ENCODE peak calls at places on chromosomes 5 and 9, in four cellular contexts. U, I, A and L are unnamed samples.

GRCh38 chr5:115352571-115352970 is 56.1 kb upstream of the CCDC112 start:
- DNase-seq in A (no peak), U (no peak), I (no peak), L (no peak)

GRCh38 chr9:27539479-27540441 is 10.1 kb upstream of the MOB3B start:
- DNase-seq in U (peak), A (peak), I (no peak), L (no peak)

GRCh38 chr9:118962426-118962825 is 406.8 kb downstream of the BRINP1 start:
- DNase-seq in U (no peak), A (no peak), I (no peak), L (no peak)

GRCh38 chr5:172772112-172772906 is 1.3 kb upstream of the DUSP1 start:
- DNase-seq in I (peak), U (peak), A (peak), L (peak)

GRCh38 chr9:134545213-134546211 is 96.1 kb upstream of the COL5A1 start:
- DNase-seq in I (no peak), U (peak), A (no peak), L (no peak)

GRCh38 chr9:31100311-31100710 is 1284.1 kb upstream of the ACO1 start:
- DNase-seq in A (no peak), U (no peak), I (no peak), L (no peak)

GRCh38 chr9:93151097-93151784 is 17.2 kb upstream of the NINJ1 start:
- DNase-seq in A (no peak), U (no peak), I (no peak), L (no peak)

GRCh38 chr9:742104-742503 is 99.4 kb upstream of the DMRT1 start:
- DNase-seq in U (no peak), A (no peak), I (no peak), L (no peak)

GRCh38 chr9:76876098-76876497 is 29.8 kb downstream of the PRUNE2 start:
- DNase-seq in A (no peak), I (no peak), U (peak), L (no peak)

GRCh38 chr5:103041071-103041676 is 78.8 kb downstream of the GIN1 start:
- DNase-seq in U (peak), I (no peak), A (no peak), L (no peak)

GRCh38 chr9:38215465-38215864 is 146.4 kb upstream of the SHB start:
- DNase-seq in U (no peak), I (no peak), A (peak), L (no peak)

GRCh38 chr5:96548941-96549340 is 113.2 kb upstream of the CAST start:
- DNase-seq in I (no peak), U (peak), A (no peak), L (no peak)

GRCh38 chr5:132751444-132751843 is 4.2 kb downstream of the CCNI2 start:
- DNase-seq in A (no peak), U (peak), I (peak), L (no peak)

GRCh38 chr5:7849531-7850240 is 1.2 kb downstream of the CFAP90 start:
- DNase-seq in A (no peak), I (no peak), U (no peak), L (no peak)

GRCh38 chr5:175672976-175673648 is 15.2 kb downstream of the HRH2 start:
- DNase-seq in I (no peak), U (no peak), A (no peak), L (no peak)

GRCh38 chr9:109471994-109472393 is 26.1 kb downstream of the PTPN3 start:
- DNase-seq in U (no peak), A (no peak), I (no peak), L (no peak)

GRCh38 chr9:104633976-104634520 is 16.0 kb upstream of the OR13C9 start:
- DNase-seq in U (no peak), A (no peak), I (no peak), L (no peak)

GRCh38 chr9:93826209-93826608 is 128.9 kb downstream of the BARX1 start:
- DNase-seq in A (no peak), U (no peak), I (no peak), L (no peak)

GRCh38 chr5:75007537-75007847 is 44.9 kb downstream of the GCNT4 start:
- DNase-seq in U (peak), I (no peak), A (no peak), L (no peak)

GRCh38 chr5:149664666-149665415 is 65.3 kb upstream of the PPARGC1B start:
- DNase-seq in A (no peak), U (no peak), I (no peak), L (no peak)

GRCh38 chr5:74971947-74972460 is 80.4 kb downstream of the GCNT4 start:
- DNase-seq in I (no peak), U (no peak), A (no peak), L (no peak)

GRCh38 chr9:125524522-125524921 is 182.5 kb downstream of the MAPKAP1 start:
- DNase-seq in A (no peak), U (no peak), I (no peak), L (no peak)

GRCh38 chr5:89444073-89444472 is 561.1 kb upstream of the MEF2C start:
- DNase-seq in I (no peak), U (no peak), A (no peak), L (no peak)

GRCh38 chr9:101832464-101832863 is 94.0 kb upstream of the GRIN3A start:
- DNase-seq in U (no peak), I (no peak), A (no peak), L (no peak)

GRCh38 chr9:113620377-113621161 is 157.0 kb downstream of the RGS3 start:
- DNase-seq in I (peak), U (peak), A (peak), L (peak)

GRCh38 chr9:121353246-121353975 is 16.6 kb downstream of the STOM start:
- DNase-seq in U (no peak), I (no peak), A (no peak), L (no peak)

GRCh38 chr9:88657893-88658292 is 122.9 kb downstream of the NXNL2 start:
- DNase-seq in U (peak), A (no peak), I (no peak), L (no peak)

GRCh38 chr9:110742741-110743371 is 74.3 kb downstream of the MUSK start:
- DNase-seq in U (peak), I (no peak), A (no peak), L (no peak)

GRCh38 chr5:174609116-174609515 is 115.3 kb upstream of the MSX2 start:
- DNase-seq in U (no peak), I (no peak), A (no peak), L (no peak)

GRCh38 chr9:93009337-93010015 is 49.0 kb upstream of the SUSD3 start:
- DNase-seq in U (no peak), A (no peak), I (no peak), L (no peak)

GRCh38 chr5:147668385-147668784 is 114.1 kb downstream of the JAKMIP2 start:
- DNase-seq in A (no peak), I (no peak), U (no peak), L (no peak)

GRCh38 chr9:34454571-34455065 is 3.8 kb downstream of the FAM219A start:
- DNase-seq in U (peak), A (no peak), I (no peak), L (no peak)

GRCh38 chr5:31853398-31854135 is 214.6 kb downstream of the PDZD2 start:
- DNase-seq in U (no peak), A (no peak), I (no peak), L (no peak)

GRCh38 chr5:127313847-127314473 is 23.4 kb downstream of the MEGF10 start:
- DNase-seq in I (peak), U (peak), A (no peak), L (peak)

GRCh38 chr9:12717907-12718306 is 24.7 kb downstream of the TYRP1 start:
- DNase-seq in A (no peak), I (no peak), U (no peak), L (no peak)

GRCh38 chr9:12718482-12719026 is 25.4 kb downstream of the TYRP1 start:
- DNase-seq in A (no peak), I (no peak), U (peak), L (no peak)

GRCh38 chr9:12715268-12715667 is 22.1 kb downstream of the TYRP1 start:
- DNase-seq in I (no peak), U (no peak), A (no peak), L (no peak)

GRCh38 chr9:12719431-12719830 is 26.2 kb downstream of the TYRP1 start:
- DNase-seq in I (no peak), A (no peak), U (peak), L (no peak)

DNA sequence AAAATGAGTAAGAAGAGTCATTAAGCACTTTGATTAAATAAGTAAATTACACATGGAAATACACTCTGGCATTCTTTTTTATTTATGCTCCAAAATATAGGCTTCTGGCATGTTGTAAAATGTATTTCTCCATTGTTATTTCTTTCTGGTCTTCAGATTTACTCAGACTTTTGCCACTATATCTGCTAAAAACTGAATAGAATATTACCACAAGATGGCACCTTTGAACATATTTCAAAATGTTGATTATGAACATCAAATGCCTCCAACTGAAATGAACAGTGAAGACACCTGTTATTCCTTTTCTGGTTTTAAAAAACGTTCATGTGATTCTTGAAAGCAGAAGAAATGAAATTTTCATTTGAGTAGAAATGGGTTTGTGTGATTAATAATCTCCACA is 23.6 kb downstream of the TYRP1 start:
- DNase-seq in U (no peak), I (no peak), A (no peak), L (no peak)
- TF ChIP-seq CTCF in U (no peak), I (no peak), A (no peak), L (no peak)

DNA sequence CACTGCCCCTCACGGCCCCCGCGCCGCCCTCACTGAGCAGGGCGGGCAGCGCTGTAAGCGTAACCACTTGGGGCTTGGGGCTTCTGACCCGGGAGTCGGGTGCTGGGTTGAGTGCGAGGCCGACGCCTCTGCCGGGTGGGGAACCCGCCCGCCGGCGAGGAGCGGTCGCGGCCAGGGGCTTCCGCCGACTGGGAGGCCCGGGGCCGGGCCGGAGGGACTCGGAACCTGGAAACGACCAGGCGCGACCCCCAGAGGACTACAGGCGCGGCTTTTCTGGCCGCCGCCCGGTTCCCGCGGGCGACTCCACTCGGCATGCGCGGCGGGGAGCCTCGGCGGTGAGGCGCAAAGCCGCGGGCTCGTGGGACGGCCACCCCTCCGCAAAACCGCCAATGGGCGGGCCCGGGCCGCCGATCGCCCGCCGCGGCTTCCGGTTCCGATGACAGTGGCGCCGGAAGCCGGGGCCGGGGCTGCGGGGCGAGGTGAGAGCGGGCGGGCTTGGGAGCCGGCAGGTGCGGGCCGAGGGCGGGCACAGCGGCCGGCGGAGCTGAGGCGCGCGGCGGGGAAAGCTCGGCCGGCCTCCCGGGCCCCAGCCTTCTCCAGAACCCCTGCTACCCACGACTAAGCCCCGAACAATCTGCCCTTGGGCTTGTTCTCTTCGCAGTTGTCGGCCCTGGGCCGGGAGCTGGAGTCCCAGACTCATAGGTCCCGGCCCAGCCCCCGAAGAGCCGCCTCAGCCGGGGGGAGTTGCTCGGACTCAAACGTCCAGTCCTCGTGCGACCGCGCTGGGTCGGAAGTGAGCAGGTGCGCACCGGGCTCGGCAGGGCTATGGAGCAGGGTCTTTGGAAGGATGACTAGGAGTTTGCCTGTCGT is at the start of gene RMND5B:
- DNase-seq in I (peak), A (peak), U (peak), L (peak)
- TF ChIP-seq CTCF in I (no peak), A (no peak), U (no peak), L (no peak)

DNA sequence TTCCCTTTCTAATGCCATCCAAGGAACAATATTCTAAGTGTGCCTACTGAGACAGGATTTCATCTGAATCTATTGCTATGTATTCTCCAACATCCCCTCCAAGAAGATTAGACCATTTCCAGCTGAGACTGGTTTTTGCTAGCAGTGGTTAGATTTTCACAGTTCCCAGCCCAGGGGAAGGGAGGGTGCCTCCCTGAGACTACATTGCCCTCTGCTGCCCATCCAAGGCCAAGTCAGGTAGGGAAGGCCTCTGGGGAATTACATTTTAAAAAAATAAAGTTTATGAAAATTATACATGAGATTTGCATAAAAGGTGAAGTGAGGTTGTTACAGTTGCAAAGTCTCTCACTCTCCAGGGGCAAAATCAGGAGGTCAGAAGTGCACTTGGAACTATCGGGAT is 28.0 kb upstream of the SYK start:
- DNase-seq in I (no peak), U (no peak), A (no peak), L (no peak)
- TF ChIP-seq CTCF in I (peak), U (no peak), A (no peak), L (no peak)

GRCh38 chr9:19497276-19497675 is 88.5 kb downstream of the ACER2 start:
- DNase-seq in A (no peak), I (no peak), U (no peak), L (no peak)

GRCh38 chr9:19493845-19494244 is 85.0 kb downstream of the ACER2 start:
- DNase-seq in A (no peak), U (no peak), I (no peak), L (no peak)

GRCh38 chr9:19496321-19496720 is 87.5 kb downstream of the ACER2 start:
- DNase-seq in I (no peak), U (no peak), A (peak), L (no peak)

GRCh38 chr9:19493174-19493811 is 84.5 kb downstream of the ACER2 start:
- DNase-seq in A (peak), I (no peak), U (peak), L (no peak)

GRCh38 chr9:19495186-19496028 is 86.6 kb downstream of the ACER2 start:
- DNase-seq in I (no peak), A (peak), U (no peak), L (no peak)
- TF ChIP-seq CTCF in I (no peak), A (no peak), U (no peak), L (no peak)

GRCh38 chr5:80204808-80205614 is 50.8 kb downstream of the SERINC5 start:
- DNase-seq in A (no peak), I (no peak), U (no peak), L (no peak)
- TF ChIP-seq CTCF in A (no peak), I (no peak), U (no peak), L (no peak)

GRCh38 chr5:121913397-121913796 is 48.4 kb upstream of the SRFBP1 start:
- DNase-seq in U (no peak), A (no peak), I (no peak), L (no peak)

GRCh38 chr5:121915765-121916164 is 46.0 kb upstream of the SRFBP1 start:
- DNase-seq in I (no peak), A (no peak), U (no peak), L (no peak)

GRCh38 chr5:121910036-121910435 is 51.7 kb upstream of the SRFBP1 start:
- DNase-seq in U (no peak), I (no peak), A (no peak), L (no peak)
- TF ChIP-seq CTCF in U (no peak), I (no peak), A (no peak), L (no peak)

DNA sequence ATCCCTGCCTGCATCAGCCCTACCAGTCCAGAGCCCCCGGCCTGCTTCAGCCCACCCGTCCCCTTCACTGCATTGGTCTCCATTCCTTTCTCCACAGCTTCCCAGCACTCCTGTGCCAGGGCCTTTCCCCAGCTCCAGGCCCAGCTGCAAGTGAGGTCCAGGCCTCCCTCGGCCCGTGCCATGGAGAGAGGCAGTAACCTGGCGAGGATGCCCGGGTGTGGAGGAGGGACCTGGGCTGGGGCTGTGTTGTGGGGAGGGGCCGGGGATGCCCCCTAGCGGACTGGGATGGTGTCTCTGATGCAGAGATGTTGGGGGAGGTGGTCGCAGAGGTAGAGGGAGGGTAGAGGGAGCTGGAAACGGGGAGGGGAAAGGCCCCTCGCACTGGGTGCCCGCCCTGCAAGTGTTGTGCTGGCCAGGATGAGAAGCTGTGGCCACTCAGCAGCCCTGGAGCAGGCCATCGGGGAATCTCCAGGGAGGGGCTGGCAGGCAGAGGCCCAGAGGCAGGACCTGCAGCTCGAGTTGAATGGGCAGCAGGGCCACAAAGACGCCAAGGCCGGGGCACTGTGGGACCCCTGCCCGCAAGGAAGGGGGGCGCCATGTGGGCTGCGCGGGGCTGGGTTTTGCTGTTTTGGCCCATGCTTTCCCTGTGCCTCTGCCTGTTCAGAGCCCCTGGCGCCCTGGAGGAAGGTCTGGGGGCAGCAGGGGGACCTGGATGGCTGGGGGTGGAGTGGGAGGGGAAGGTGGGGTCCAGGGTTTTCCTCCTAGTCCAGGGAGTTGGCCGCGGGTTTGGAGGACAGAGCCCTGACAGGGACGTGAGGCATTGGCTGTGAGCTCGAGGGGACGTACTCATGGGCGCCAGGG is 26.0 kb upstream of the NKD2 start:
- DNase-seq in U (no peak), I (no peak), A (no peak), L (no peak)
- TF ChIP-seq CTCF in U (no peak), I (no peak), A (no peak), L (no peak)

GRCh38 chr5:6759401-6759800 is 46.2 kb downstream of the TENT4A start:
- DNase-seq in I (no peak), U (no peak), A (no peak), L (no peak)
- TF ChIP-seq CTCF in I (no peak), U (no peak), A (no peak), L (no peak)

GRCh38 chr5:142011572-142012185 is 1.1 kb downstream of the GNPDA1 start:
- DNase-seq in U (no peak), I (no peak), A (no peak), L (no peak)

GRCh38 chr5:142014911-142015584 is 2.2 kb upstream of the GNPDA1 start:
- DNase-seq in A (no peak), I (no peak), U (peak), L (no peak)

GRCh38 chr5:142013734-142014495 is 1.1 kb upstream of the GNPDA1 start:
- DNase-seq in U (peak), I (no peak), A (no peak), L (no peak)

GRCh38 chr5:142012186-142012785 is 541 bp downstream of the GNPDA1 start:
- DNase-seq in I (peak), A (no peak), U (peak), L (no peak)

GRCh38 chr5:142012792-142013388 is at the start of gene GNPDA1:
- DNase-seq in U (peak), I (peak), A (peak), L (peak)
- TF ChIP-seq CTCF in U (no peak), I (peak), A (no peak), L (no peak)